ENCODE peak calls at places on chromosome 6, in eight cellular contexts. Z, B, M, H, G, W, Q and O are unnamed samples.
A peak's percentile ranks its signal among the peaks of the same experiment; 100 is the strongest.

GRCh38 chr6:61044011-61044410 is 1242.0 kb downstream of the KHDRBS2 start:
- DNase-seq in Z (no peak), B (no peak), M (no peak), H (no peak), G (no peak), W (no peak), Q (no peak), O (no peak)

GRCh38 chr6:167762259-167762962 is 64.3 kb upstream of the AFDN start:
- DNase-seq in Z (no peak), B (no peak), M (no peak), H (no peak), G (no peak), W (no peak), Q (no peak), O (no peak)

GRCh38 chr6:156942266-156942665 is 165.1 kb downstream of the ARID1B start:
- DNase-seq in Z (no peak), B (no peak), M (peak; percentile 61), H (no peak), G (no peak), W (no peak), Q (no peak), O (no peak)

GRCh38 chr6:154882107-154882506 is 113.0 kb upstream of the TIAM2 start:
- DNase-seq in Z (no peak), B (no peak), M (no peak), H (no peak), G (no peak), W (no peak), Q (no peak), O (no peak)

GRCh38 chr6:114135348-114136002 is 164.5 kb upstream of the HDAC2 start:
- DNase-seq in Z (no peak), B (no peak), M (no peak), H (no peak), G (no peak), W (no peak), Q (no peak), O (no peak)

GRCh38 chr6:125952764-125953501 is 3.6 kb upstream of the HINT3 start:
- DNase-seq in Z (peak; percentile 53), B (no peak), M (no peak), H (no peak), G (no peak), W (no peak), Q (no peak), O (no peak)

GRCh38 chr6:15266423-15266996 is 20.6 kb downstream of the JARID2 start:
- DNase-seq in Z (no peak), B (no peak), M (no peak), H (no peak), G (no peak), W (peak; percentile 64), Q (peak; percentile 69), O (no peak)

GRCh38 chr6:7467007-7467897 is 74.2 kb upstream of the DSP start:
- DNase-seq in Z (no peak), B (no peak), M (no peak), H (no peak), G (no peak), W (no peak), Q (no peak), O (no peak)

GRCh38 chr6:116011520-116011919 is 49.2 kb downstream of the FRK start:
- DNase-seq in Z (no peak), B (no peak), M (no peak), H (no peak), G (no peak), W (no peak), Q (no peak), O (no peak)

GRCh38 chr6:52286798-52287432 is 2.4 kb upstream of the MCM3 start:
- DNase-seq in Z (peak; percentile 57), B (peak; percentile 50), M (peak; percentile 53), H (peak; percentile 36), G (no peak), W (peak; percentile 86), Q (peak; percentile 43), O (peak; percentile 25)

GRCh38 chr6:106163966-106164877 is 78.1 kb downstream of the PRDM1 start:
- DNase-seq in Z (no peak), B (peak; percentile 9), M (no peak), H (no peak), G (no peak), W (peak; percentile 88), Q (peak; percentile 37), O (peak; percentile 26)

GRCh38 chr6:45003400-45003799 is 324.7 kb upstream of the RUNX2 start:
- DNase-seq in Z (no peak), B (no peak), M (no peak), H (no peak), G (no peak), W (no peak), Q (no peak), O (no peak)

GRCh38 chr6:166365806-166366205 is 16.9 kb downstream of the MPC1 start:
- DNase-seq in Z (no peak), B (no peak), M (no peak), H (no peak), G (no peak), W (no peak), Q (no peak), O (no peak)

GRCh38 chr6:14635195-14635594 is 517.6 kb downstream of the CD83 start:
- DNase-seq in Z (no peak), B (peak; percentile 32), M (no peak), H (no peak), G (no peak), W (no peak), Q (no peak), O (peak; percentile 47)

GRCh38 chr6:79993012-79993910 is 11.2 kb upstream of the TTK start:
- DNase-seq in Z (no peak), B (no peak), M (no peak), H (no peak), G (no peak), W (no peak), Q (no peak), O (no peak)

GRCh38 chr6:42010185-42010872 is 40.0 kb upstream of the TAF8 start:
- DNase-seq in Z (no peak), B (no peak), M (no peak), H (no peak), G (no peak), W (peak; percentile 89), Q (peak; percentile 94), O (no peak)

GRCh38 chr6:131769385-131770141 is 38.3 kb upstream of the ENPP1 start:
- DNase-seq in Z (no peak), B (no peak), M (no peak), H (no peak), G (no peak), W (no peak), Q (no peak), O (no peak)

GRCh38 chr6:163404825-163405265 is 9.7 kb upstream of the QKI start:
- DNase-seq in Z (no peak), B (no peak), M (no peak), H (no peak), G (no peak), W (peak; percentile 81), Q (peak; percentile 40), O (no peak)

GRCh38 chr6:136604328-136604825 is 54.2 kb upstream of the MAP7 start:
- DNase-seq in Z (no peak), B (no peak), M (no peak), H (no peak), G (no peak), W (no peak), Q (no peak), O (no peak)

GRCh38 chr6:153084393-153084792 is 46.7 kb downstream of the RGS17 start:
- DNase-seq in Z (no peak), B (no peak), M (no peak), H (no peak), G (no peak), W (no peak), Q (no peak), O (no peak)